ENCODE peak calls at places on chromosomes 6 and 20, in ten cellular contexts. One of them, this sample, is unnamed.
A peak's percentile ranks its signal among the peaks of the same experiment; 100 is the strongest.

GRCh38 chr6:107115695-107116327 is 496 bp upstream of the BEND3 start:
- DNase-seq in brain microvascular endothelial cell: peak; percentile 36
- DNase-seq in GM23248: peak; percentile 67
- DNase-seq in pancreas: peak; percentile 58
- DNase-seq in SK-N-DZ: peak; percentile 83
- DNase-seq in activated naive CD8-positive, alpha-beta T cell treated with anti-CD3 and anti-CD28 coated beads, Interleukin-2, amount 50 U/mL, for 24 hours: peak; percentile 43
- DNase-seq in left ventricle myocardium inferior: no peak
- DNase-seq in HT-29: peak; percentile 59
- DNase-seq in coronary artery: no peak
- DNase-seq in iPS-NIHi11: peak; percentile 76
- DNase-seq in this sample: peak; percentile 5

GRCh38 chr6:44264154-44265002 is 973 bp downstream of the NFKBIE start:
- DNase-seq in brain microvascular endothelial cell: no peak
- DNase-seq in GM23248: peak; percentile 51
- DNase-seq in pancreas: peak; percentile 54
- DNase-seq in SK-N-DZ: peak; percentile 9
- DNase-seq in activated naive CD8-positive, alpha-beta T cell treated with anti-CD3 and anti-CD28 coated beads, Interleukin-2, amount 50 U/mL, for 24 hours: peak; percentile 56
- DNase-seq in left ventricle myocardium inferior: no peak
- DNase-seq in HT-29: no peak
- DNase-seq in coronary artery: no peak
- DNase-seq in iPS-NIHi11: no peak
- DNase-seq in this sample: no peak

GRCh38 chr20:37879003-37879599 is 23.8 kb upstream of the VSTM2L start:
- DNase-seq in brain microvascular endothelial cell: no peak
- DNase-seq in GM23248: no peak
- DNase-seq in pancreas: no peak
- DNase-seq in SK-N-DZ: peak; percentile 88
- DNase-seq in activated naive CD8-positive, alpha-beta T cell treated with anti-CD3 and anti-CD28 coated beads, Interleukin-2, amount 50 U/mL, for 24 hours: no peak
- DNase-seq in left ventricle myocardium inferior: no peak
- DNase-seq in HT-29: no peak
- DNase-seq in coronary artery: no peak
- DNase-seq in iPS-NIHi11: no peak
- DNase-seq in this sample: no peak

GRCh38 chr20:37781626-37782025 is 87.8 kb downstream of the CTNNBL1 start:
- DNase-seq in brain microvascular endothelial cell: no peak
- DNase-seq in GM23248: peak; percentile 29
- DNase-seq in pancreas: no peak
- DNase-seq in SK-N-DZ: no peak
- DNase-seq in activated naive CD8-positive, alpha-beta T cell treated with anti-CD3 and anti-CD28 coated beads, Interleukin-2, amount 50 U/mL, for 24 hours: no peak
- DNase-seq in left ventricle myocardium inferior: no peak
- DNase-seq in HT-29: no peak
- DNase-seq in coronary artery: no peak
- DNase-seq in iPS-NIHi11: no peak
- DNase-seq in this sample: no peak

GRCh38 chr6:13454286-13455221 is 32.8 kb downstream of the GFOD1 start:
- DNase-seq in brain microvascular endothelial cell: peak; percentile 6
- DNase-seq in GM23248: peak; percentile 75
- DNase-seq in pancreas: peak; percentile 27
- DNase-seq in SK-N-DZ: no peak
- DNase-seq in activated naive CD8-positive, alpha-beta T cell treated with anti-CD3 and anti-CD28 coated beads, Interleukin-2, amount 50 U/mL, for 24 hours: peak; percentile 80
- DNase-seq in left ventricle myocardium inferior: peak; percentile 46
- DNase-seq in HT-29: peak; percentile 23
- DNase-seq in coronary artery: no peak
- DNase-seq in iPS-NIHi11: no peak
- DNase-seq in this sample: peak; percentile 75

GRCh38 chr20:61980647-61981583 is 84.8 kb downstream of the TAF4 start:
- DNase-seq in brain microvascular endothelial cell: peak; percentile 50
- DNase-seq in GM23248: peak; percentile 24
- DNase-seq in pancreas: no peak
- DNase-seq in SK-N-DZ: no peak
- DNase-seq in activated naive CD8-positive, alpha-beta T cell treated with anti-CD3 and anti-CD28 coated beads, Interleukin-2, amount 50 U/mL, for 24 hours: no peak
- DNase-seq in left ventricle myocardium inferior: peak; percentile 46
- DNase-seq in HT-29: peak; percentile 77
- DNase-seq in coronary artery: no peak
- DNase-seq in iPS-NIHi11: no peak
- DNase-seq in this sample: no peak

GRCh38 chr6:158629376-158630221 is 14.9 kb downstream of the DYNLT1 start:
- DNase-seq in brain microvascular endothelial cell: no peak
- DNase-seq in GM23248: no peak
- DNase-seq in pancreas: peak; percentile 38
- DNase-seq in SK-N-DZ: peak; percentile 61
- DNase-seq in activated naive CD8-positive, alpha-beta T cell treated with anti-CD3 and anti-CD28 coated beads, Interleukin-2, amount 50 U/mL, for 24 hours: no peak
- DNase-seq in left ventricle myocardium inferior: no peak
- DNase-seq in HT-29: no peak
- DNase-seq in coronary artery: peak; percentile 62
- DNase-seq in iPS-NIHi11: peak; percentile 80
- DNase-seq in this sample: no peak

GRCh38 chr6:80674669-80675068 is 568.2 kb downstream of the BCKDHB start:
- DNase-seq in brain microvascular endothelial cell: no peak
- DNase-seq in GM23248: no peak
- DNase-seq in pancreas: no peak
- DNase-seq in SK-N-DZ: no peak
- DNase-seq in activated naive CD8-positive, alpha-beta T cell treated with anti-CD3 and anti-CD28 coated beads, Interleukin-2, amount 50 U/mL, for 24 hours: no peak
- DNase-seq in left ventricle myocardium inferior: no peak
- DNase-seq in HT-29: peak; percentile 18
- DNase-seq in coronary artery: no peak
- DNase-seq in iPS-NIHi11: no peak
- DNase-seq in this sample: no peak

GRCh38 chr6:164967102-164967501 is 342.3 kb downstream of the C6orf118 start:
- DNase-seq in brain microvascular endothelial cell: no peak
- DNase-seq in GM23248: no peak
- DNase-seq in pancreas: no peak
- DNase-seq in SK-N-DZ: no peak
- DNase-seq in activated naive CD8-positive, alpha-beta T cell treated with anti-CD3 and anti-CD28 coated beads, Interleukin-2, amount 50 U/mL, for 24 hours: no peak
- DNase-seq in left ventricle myocardium inferior: no peak
- DNase-seq in HT-29: no peak
- DNase-seq in coronary artery: no peak
- DNase-seq in iPS-NIHi11: no peak
- DNase-seq in this sample: no peak

GRCh38 chr6:133973109-133973971 is 20.3 kb downstream of the TBPL1 start:
- DNase-seq in brain microvascular endothelial cell: no peak
- DNase-seq in GM23248: peak; percentile 70
- DNase-seq in pancreas: no peak
- DNase-seq in SK-N-DZ: peak; percentile 51
- DNase-seq in activated naive CD8-positive, alpha-beta T cell treated with anti-CD3 and anti-CD28 coated beads, Interleukin-2, amount 50 U/mL, for 24 hours: no peak
- DNase-seq in left ventricle myocardium inferior: no peak
- DNase-seq in HT-29: peak; percentile 69
- DNase-seq in coronary artery: no peak
- DNase-seq in iPS-NIHi11: peak; percentile 46
- DNase-seq in this sample: no peak

GRCh38 chr6:31187780-31188194 is 17.3 kb upstream of the POU5F1 start:
- DNase-seq in brain microvascular endothelial cell: no peak
- DNase-seq in GM23248: no peak
- DNase-seq in pancreas: peak; percentile 64
- DNase-seq in SK-N-DZ: no peak
- DNase-seq in activated naive CD8-positive, alpha-beta T cell treated with anti-CD3 and anti-CD28 coated beads, Interleukin-2, amount 50 U/mL, for 24 hours: no peak
- DNase-seq in left ventricle myocardium inferior: no peak
- DNase-seq in HT-29: peak; percentile 47
- DNase-seq in coronary artery: no peak
- DNase-seq in iPS-NIHi11: no peak
- DNase-seq in this sample: no peak

GRCh38 chr6:164107297-164107995 is 692.9 kb downstream of the QKI start:
- DNase-seq in brain microvascular endothelial cell: no peak
- DNase-seq in GM23248: peak; percentile 2
- DNase-seq in pancreas: no peak
- DNase-seq in SK-N-DZ: no peak
- DNase-seq in activated naive CD8-positive, alpha-beta T cell treated with anti-CD3 and anti-CD28 coated beads, Interleukin-2, amount 50 U/mL, for 24 hours: no peak
- DNase-seq in left ventricle myocardium inferior: no peak
- DNase-seq in HT-29: no peak
- DNase-seq in coronary artery: no peak
- DNase-seq in iPS-NIHi11: no peak
- DNase-seq in this sample: no peak

GRCh38 chr20:49325981-49326380 is 48.1 kb upstream of the ZNFX1 start:
- DNase-seq in brain microvascular endothelial cell: peak; percentile 1
- DNase-seq in GM23248: peak; percentile 86
- DNase-seq in pancreas: no peak
- DNase-seq in SK-N-DZ: no peak
- DNase-seq in activated naive CD8-positive, alpha-beta T cell treated with anti-CD3 and anti-CD28 coated beads, Interleukin-2, amount 50 U/mL, for 24 hours: no peak
- DNase-seq in left ventricle myocardium inferior: no peak
- DNase-seq in HT-29: no peak
- DNase-seq in coronary artery: no peak
- DNase-seq in iPS-NIHi11: no peak
- DNase-seq in this sample: no peak

GRCh38 chr6:104579464-104579863 is 280.3 kb downstream of the HACE1 start:
- DNase-seq in brain microvascular endothelial cell: no peak
- DNase-seq in GM23248: no peak
- DNase-seq in pancreas: no peak
- DNase-seq in SK-N-DZ: no peak
- DNase-seq in activated naive CD8-positive, alpha-beta T cell treated with anti-CD3 and anti-CD28 coated beads, Interleukin-2, amount 50 U/mL, for 24 hours: no peak
- DNase-seq in left ventricle myocardium inferior: no peak
- DNase-seq in HT-29: no peak
- DNase-seq in coronary artery: no peak
- DNase-seq in iPS-NIHi11: no peak
- DNase-seq in this sample: no peak

GRCh38 chr6:37242042-37242428 is 15.5 kb upstream of the TBC1D22B start:
- DNase-seq in brain microvascular endothelial cell: no peak
- DNase-seq in GM23248: no peak
- DNase-seq in pancreas: no peak
- DNase-seq in SK-N-DZ: no peak
- DNase-seq in activated naive CD8-positive, alpha-beta T cell treated with anti-CD3 and anti-CD28 coated beads, Interleukin-2, amount 50 U/mL, for 24 hours: no peak
- DNase-seq in left ventricle myocardium inferior: no peak
- DNase-seq in HT-29: no peak
- DNase-seq in coronary artery: no peak
- DNase-seq in iPS-NIHi11: no peak
- DNase-seq in this sample: no peak

GRCh38 chr6:33868143-33868542 is 64.3 kb upstream of the MLN start:
- DNase-seq in brain microvascular endothelial cell: no peak
- DNase-seq in GM23248: no peak
- DNase-seq in pancreas: no peak
- DNase-seq in SK-N-DZ: no peak
- DNase-seq in activated naive CD8-positive, alpha-beta T cell treated with anti-CD3 and anti-CD28 coated beads, Interleukin-2, amount 50 U/mL, for 24 hours: no peak
- DNase-seq in left ventricle myocardium inferior: no peak
- DNase-seq in HT-29: no peak
- DNase-seq in coronary artery: no peak
- DNase-seq in iPS-NIHi11: no peak
- DNase-seq in this sample: no peak

GRCh38 chr6:90973158-90973557 is 386.3 kb upstream of the MAP3K7 start:
- DNase-seq in brain microvascular endothelial cell: no peak
- DNase-seq in GM23248: no peak
- DNase-seq in pancreas: no peak
- DNase-seq in SK-N-DZ: no peak
- DNase-seq in activated naive CD8-positive, alpha-beta T cell treated with anti-CD3 and anti-CD28 coated beads, Interleukin-2, amount 50 U/mL, for 24 hours: no peak
- DNase-seq in left ventricle myocardium inferior: no peak
- DNase-seq in HT-29: no peak
- DNase-seq in coronary artery: no peak
- DNase-seq in iPS-NIHi11: no peak
- DNase-seq in this sample: no peak

GRCh38 chr6:28443112-28443773 is at the start of gene ZSCAN23:
- DNase-seq in brain microvascular endothelial cell: peak; percentile 90
- DNase-seq in GM23248: peak; percentile 95
- DNase-seq in pancreas: peak; percentile 68
- DNase-seq in SK-N-DZ: peak; percentile 91
- DNase-seq in activated naive CD8-positive, alpha-beta T cell treated with anti-CD3 and anti-CD28 coated beads, Interleukin-2, amount 50 U/mL, for 24 hours: peak; percentile 81
- DNase-seq in left ventricle myocardium inferior: peak; percentile 70
- DNase-seq in HT-29: peak; percentile 56
- DNase-seq in coronary artery: peak; percentile 80
- DNase-seq in iPS-NIHi11: peak; percentile 80
- DNase-seq in this sample: peak; percentile 53

GRCh38 chr20:33490934-33491656 is 1.2 kb downstream of the CBFA2T2 start:
- DNase-seq in brain microvascular endothelial cell: no peak
- DNase-seq in GM23248: peak; percentile 59
- DNase-seq in pancreas: no peak
- DNase-seq in SK-N-DZ: no peak
- DNase-seq in activated naive CD8-positive, alpha-beta T cell treated with anti-CD3 and anti-CD28 coated beads, Interleukin-2, amount 50 U/mL, for 24 hours: no peak
- DNase-seq in left ventricle myocardium inferior: no peak
- DNase-seq in HT-29: peak; percentile 31
- DNase-seq in coronary artery: no peak
- DNase-seq in iPS-NIHi11: no peak
- DNase-seq in this sample: no peak

GRCh38 chr6:23728707-23729106 is 397.3 kb upstream of the NRSN1 start:
- DNase-seq in brain microvascular endothelial cell: no peak
- DNase-seq in GM23248: no peak
- DNase-seq in pancreas: no peak
- DNase-seq in SK-N-DZ: no peak
- DNase-seq in activated naive CD8-positive, alpha-beta T cell treated with anti-CD3 and anti-CD28 coated beads, Interleukin-2, amount 50 U/mL, for 24 hours: no peak
- DNase-seq in left ventricle myocardium inferior: no peak
- DNase-seq in HT-29: peak; percentile 41
- DNase-seq in coronary artery: no peak
- DNase-seq in iPS-NIHi11: no peak
- DNase-seq in this sample: no peak

GRCh38 chr6:136784910-136785746 is 7.1 kb downstream of the MAP3K5 start:
- DNase-seq in brain microvascular endothelial cell: no peak
- DNase-seq in GM23248: no peak
- DNase-seq in pancreas: peak; percentile 58
- DNase-seq in SK-N-DZ: no peak
- DNase-seq in activated naive CD8-positive, alpha-beta T cell treated with anti-CD3 and anti-CD28 coated beads, Interleukin-2, amount 50 U/mL, for 24 hours: peak; percentile 36
- DNase-seq in left ventricle myocardium inferior: peak; percentile 47
- DNase-seq in HT-29: no peak
- DNase-seq in coronary artery: no peak
- DNase-seq in iPS-NIHi11: no peak
- DNase-seq in this sample: no peak

GRCh38 chr6:116370717-116371383 is at the start of gene DSE:
- DNase-seq in brain microvascular endothelial cell: peak; percentile 72
- DNase-seq in GM23248: peak; percentile 90
- DNase-seq in pancreas: peak; percentile 75
- DNase-seq in SK-N-DZ: peak; percentile 60
- DNase-seq in activated naive CD8-positive, alpha-beta T cell treated with anti-CD3 and anti-CD28 coated beads, Interleukin-2, amount 50 U/mL, for 24 hours: peak; percentile 60
- DNase-seq in left ventricle myocardium inferior: peak; percentile 89
- DNase-seq in HT-29: no peak
- DNase-seq in coronary artery: peak; percentile 87
- DNase-seq in iPS-NIHi11: peak; percentile 87
- DNase-seq in this sample: peak; percentile 64

GRCh38 chr6:22657341-22657985 is 88.1 kb downstream of the HDGFL1 start:
- DNase-seq in brain microvascular endothelial cell: no peak
- DNase-seq in GM23248: no peak
- DNase-seq in pancreas: no peak
- DNase-seq in SK-N-DZ: no peak
- DNase-seq in activated naive CD8-positive, alpha-beta T cell treated with anti-CD3 and anti-CD28 coated beads, Interleukin-2, amount 50 U/mL, for 24 hours: no peak
- DNase-seq in left ventricle myocardium inferior: no peak
- DNase-seq in HT-29: no peak
- DNase-seq in coronary artery: no peak
- DNase-seq in iPS-NIHi11: no peak
- DNase-seq in this sample: peak; percentile 65

GRCh38 chr6:138817799-138818198 is 21.9 kb downstream of the ECT2L start:
- DNase-seq in brain microvascular endothelial cell: peak; percentile 84
- DNase-seq in GM23248: peak; percentile 88
- DNase-seq in pancreas: peak; percentile 76
- DNase-seq in SK-N-DZ: no peak
- DNase-seq in activated naive CD8-positive, alpha-beta T cell treated with anti-CD3 and anti-CD28 coated beads, Interleukin-2, amount 50 U/mL, for 24 hours: peak; percentile 33
- DNase-seq in left ventricle myocardium inferior: no peak
- DNase-seq in HT-29: peak; percentile 98
- DNase-seq in coronary artery: no peak
- DNase-seq in iPS-NIHi11: peak; percentile 75
- DNase-seq in this sample: no peak

GRCh38 chr6:122392564-122393338 is 6.7 kb upstream of the HSF2 start:
- DNase-seq in brain microvascular endothelial cell: no peak
- DNase-seq in GM23248: no peak
- DNase-seq in pancreas: no peak
- DNase-seq in SK-N-DZ: no peak
- DNase-seq in activated naive CD8-positive, alpha-beta T cell treated with anti-CD3 and anti-CD28 coated beads, Interleukin-2, amount 50 U/mL, for 24 hours: no peak
- DNase-seq in left ventricle myocardium inferior: no peak
- DNase-seq in HT-29: no peak
- DNase-seq in coronary artery: no peak
- DNase-seq in iPS-NIHi11: no peak
- DNase-seq in this sample: no peak

GRCh38 chr20:35120012-35120701 is 27.0 kb downstream of the EDEM2 start:
- DNase-seq in brain microvascular endothelial cell: peak; percentile 96
- DNase-seq in GM23248: peak; percentile 64
- DNase-seq in pancreas: no peak
- DNase-seq in SK-N-DZ: no peak
- DNase-seq in activated naive CD8-positive, alpha-beta T cell treated with anti-CD3 and anti-CD28 coated beads, Interleukin-2, amount 50 U/mL, for 24 hours: no peak
- DNase-seq in left ventricle myocardium inferior: no peak
- DNase-seq in HT-29: no peak
- DNase-seq in coronary artery: no peak
- DNase-seq in iPS-NIHi11: no peak
- DNase-seq in this sample: no peak

GRCh38 chr6:109513571-109514071 is 30.6 kb upstream of the ZBTB24 start:
- DNase-seq in brain microvascular endothelial cell: peak; percentile 93
- DNase-seq in GM23248: peak; percentile 68
- DNase-seq in pancreas: no peak
- DNase-seq in SK-N-DZ: no peak
- DNase-seq in activated naive CD8-positive, alpha-beta T cell treated with anti-CD3 and anti-CD28 coated beads, Interleukin-2, amount 50 U/mL, for 24 hours: no peak
- DNase-seq in left ventricle myocardium inferior: no peak
- DNase-seq in HT-29: peak; percentile 40
- DNase-seq in coronary artery: no peak
- DNase-seq in iPS-NIHi11: no peak
- DNase-seq in this sample: no peak

GRCh38 chr6:131251593-131252204 is 116.4 kb downstream of the AKAP7 start:
- DNase-seq in brain microvascular endothelial cell: no peak
- DNase-seq in GM23248: no peak
- DNase-seq in pancreas: no peak
- DNase-seq in SK-N-DZ: no peak
- DNase-seq in activated naive CD8-positive, alpha-beta T cell treated with anti-CD3 and anti-CD28 coated beads, Interleukin-2, amount 50 U/mL, for 24 hours: no peak
- DNase-seq in left ventricle myocardium inferior: no peak
- DNase-seq in HT-29: peak; percentile 12
- DNase-seq in coronary artery: no peak
- DNase-seq in iPS-NIHi11: no peak
- DNase-seq in this sample: no peak